ENCODE peak calls at places on chromosome 11, in five cellular contexts. Z is hepatocyte, K is BE2C, Y is left ventricle myocardium inferior, I is spleen. B is an unnamed sample. For H3K27me3, the result is how much of the 10 kb centered on the place peaks cover.

GRCh38 chr11:373716-374551 is 4.6 kb downstream of the B4GALNT4 start:
- DNase-seq in Z (no peak), K (no peak), Y (no peak), I (no peak), B (no peak)

GRCh38 chr11:43285826-43286225 is 26.0 kb upstream of the API5 start:
- DNase-seq in Z (no peak), K (no peak), Y (no peak), I (no peak), B (no peak)

GRCh38 chr11:46363031-46363407 is 15.8 kb downstream of the DGKZ start:
- DNase-seq in Z (no peak), K (peak), Y (peak), I (peak), B (peak)

GRCh38 chr11:10454902-10455631 is at the start of gene AMPD3:
- DNase-seq in Z (peak), K (no peak), Y (no peak), I (peak), B (peak)

GRCh38 chr11:120518356-120518755 is 6.8 kb downstream of the GRIK4 start:
- DNase-seq in Z (no peak), K (no peak), Y (no peak), I (peak), B (no peak)

GRCh38 chr11:61333638-61334433 is 808 bp downstream of the TKFC start:
- DNase-seq in Z (no peak), K (no peak), Y (no peak), I (no peak), B (no peak)

GRCh38 chr11:33869511-33870422 is 22.1 kb downstream of the LMO2 start:
- DNase-seq in Z (peak), K (peak), Y (peak), I (peak), B (no peak)

GRCh38 chr11:44241851-44242250 is 68.1 kb downstream of the ALX4 start:
- DNase-seq in Z (no peak), K (no peak), Y (peak), I (no peak), B (no peak)

GRCh38 chr11:94924074-94925031 is 49.0 kb downstream of the CWC15 start:
- DNase-seq in Z (peak), K (peak), Y (no peak), I (no peak), B (no peak)

GRCh38 chr11:115872418-115872817 is 368.2 kb upstream of the CADM1 start:
- DNase-seq in Z (no peak), K (no peak), Y (no peak), I (no peak), B (no peak)

GRCh38 chr11:122559734-122560382 is 95.7 kb upstream of the UBASH3B start:
- DNase-seq in Z (no peak), K (peak), Y (no peak), I (no peak), B (peak)

GRCh38 chr11:61529537-61530225 is 21.1 kb downstream of the LRRC10B start:
- DNase-seq in Z (peak), K (no peak), Y (peak), I (no peak), B (no peak)

GRCh38 chr11:2260491-2261364 is 9.7 kb downstream of the ASCL2 start:
- DNase-seq in Z (no peak), K (no peak), Y (no peak), I (peak), B (no peak)

GRCh38 chr11:70032943-70033710 is 45.0 kb upstream of the ANO1 start:
- DNase-seq in Z (no peak), K (no peak), Y (no peak), I (no peak), B (no peak)

GRCh38 chr11:33735426-33736147 is 636 bp downstream of the CD59 start:
- DNase-seq in Z (peak), K (peak), Y (peak), I (peak), B (no peak)

GRCh38 chr11:61774441-61774840 is 18.0 kb downstream of the TMEM258 start:
- DNase-seq in Z (no peak), K (no peak), Y (no peak), I (no peak), B (no peak)

GRCh38 chr11:131025020-131025419 is 108.7 kb upstream of the SNX19 start:
- DNase-seq in Z (peak), K (no peak), Y (no peak), I (no peak), B (peak)

DNA sequence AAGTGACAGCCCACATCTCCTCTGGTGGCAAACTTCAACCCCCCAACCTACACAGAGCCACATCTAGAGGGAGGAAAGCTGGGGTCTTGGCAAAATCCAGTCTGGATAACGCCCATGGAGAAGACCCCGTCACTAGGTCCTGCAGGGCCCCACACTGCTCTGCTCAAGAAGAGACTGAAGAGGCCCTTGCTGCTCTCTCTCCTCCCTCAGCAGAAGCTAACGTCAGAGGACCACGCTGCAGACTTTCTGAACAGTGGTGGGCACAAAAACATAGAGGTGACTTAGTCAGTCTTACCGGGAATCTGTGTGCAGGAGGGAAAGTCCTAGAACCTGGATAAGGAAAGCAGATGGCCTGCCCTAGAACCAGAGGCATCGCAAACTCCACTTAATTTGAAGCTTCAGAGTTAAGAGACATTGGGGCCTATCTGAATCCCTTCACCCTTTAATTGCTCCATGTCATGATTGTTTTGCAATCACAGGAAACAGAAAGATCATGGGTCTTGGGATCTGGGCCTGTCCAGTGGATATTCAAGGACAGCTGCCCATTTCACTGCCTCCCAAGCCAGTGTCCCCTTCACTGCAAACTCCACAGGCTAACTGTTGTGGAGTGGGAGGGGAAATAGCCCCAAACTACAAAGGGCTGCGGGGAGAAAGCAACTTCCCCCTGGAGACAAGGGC is 1.7 kb downstream of the DKK3 start:
- DNase-seq in Z (no peak), K (no peak), Y (no peak), I (no peak), B (no peak)
- H3K4me3 ChIP-seq in Z (no peak), K (no peak), Y (peak), I (no peak), B (no peak)

GRCh38 chr11:64643927-64644326 is 52.9 kb downstream of the SLC22A12 start:
- DNase-seq in Z (no peak), K (no peak), Y (no peak), I (no peak), B (no peak)

GRCh38 chr11:64643258-64643881 is 52.4 kb downstream of the SLC22A12 start:
- DNase-seq in Z (peak), K (peak), Y (no peak), I (no peak), B (no peak)

GRCh38 chr11:64641596-64642417 is 50.8 kb downstream of the SLC22A12 start:
- DNase-seq in Z (no peak), K (no peak), Y (no peak), I (no peak), B (no peak)

GRCh38 chr11:64642876-64643257 is 51.8 kb downstream of the SLC22A12 start:
- DNase-seq in Z (no peak), K (no peak), Y (no peak), I (no peak), B (no peak)

GRCh38 chr11:64642418-64642735 is 51.4 kb downstream of the SLC22A12 start:
- DNase-seq in Z (no peak), K (no peak), Y (no peak), I (no peak), B (no peak)
- H3K27me3 ChIP-seq in Z (half or more), K (under half), Y (half or more), I (under half), B (half or more)

DNA sequence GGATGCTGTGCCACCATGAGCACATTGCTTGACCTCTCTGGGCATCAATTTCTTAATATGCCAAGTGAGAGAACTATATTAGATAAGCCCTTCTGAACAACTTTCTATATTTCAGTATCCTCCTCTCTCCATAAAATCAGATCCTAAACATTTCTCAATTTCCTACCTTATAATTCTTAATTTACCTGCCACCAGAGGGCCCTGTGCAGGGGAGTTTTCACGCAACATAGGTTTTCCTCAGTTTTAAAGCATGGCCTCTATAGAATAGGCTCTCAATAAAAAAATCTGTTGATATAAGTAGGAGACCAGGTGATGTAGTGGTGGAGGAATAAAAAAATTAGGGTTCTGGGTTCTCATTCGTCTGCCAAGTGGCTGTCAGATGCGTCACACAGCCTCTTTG is 83.7 kb upstream of the DBX1 start:
- DNase-seq in Z (no peak), K (no peak), Y (no peak), I (no peak), B (no peak)
- TF ChIP-seq CTCF in Z (no peak), K (peak), Y (no peak), I (no peak), B (peak)

GRCh38 chr11:67023957-67024353 is 1.0 kb downstream of the SYT12 start:
- DNase-seq in Z (no peak), K (no peak), Y (no peak), I (no peak), B (no peak)

GRCh38 chr11:67024410-67024809 is 1.5 kb downstream of the SYT12 start:
- DNase-seq in Z (no peak), K (no peak), Y (no peak), I (no peak), B (no peak)

GRCh38 chr11:67022961-67023956 is at the start of gene SYT12:
- DNase-seq in Z (peak), K (no peak), Y (no peak), I (no peak), B (no peak)

GRCh38 chr11:67020949-67021348 is 2.0 kb upstream of the SYT12 start:
- DNase-seq in Z (no peak), K (no peak), Y (no peak), I (no peak), B (no peak)

GRCh38 chr11:67022341-67022933 is 497 bp upstream of the SYT12 start:
- DNase-seq in Z (no peak), K (peak), Y (no peak), I (no peak), B (peak)
- H3K4me3 ChIP-seq in Z (no peak), K (peak), Y (peak), I (peak), B (peak)

B was measured in brain microvascular endothelial cell.